ENCODE peak calls at places on chromosomes 1 and 21, in nine cellular contexts. E is iPS-NIHi11; N is brain pericyte; T is NCI-H524 treated with DMSO at 0.1 percent for 48 hours; K is Calu3; C is ACHN; J is stimulated activated CD8-positive, alpha-beta memory T cell treated with anti-CD3 and anti-CD28 coated beads, Interleukin-15, amount 100 ng/mL, for 1 hour; R is foreskin fibroblast; X is progenitor cell of endocrine pancreas. Q is an unnamed sample.

GRCh38 chr1:59638172-59638800 is 176.5 kb upstream of the HOOK1 start:
- DNase-seq in X (no peak), J (no peak), N (peak), C (no peak), R (peak), E (peak), T (no peak), K (peak), Q (no peak)

GRCh38 chr1:94258873-94259331 is 21.5 kb upstream of the ARHGAP29 start:
- DNase-seq in R (peak), N (peak), T (no peak), X (no peak), C (peak), J (no peak), E (no peak), K (peak), Q (peak)

GRCh38 chr1:81654147-81654546 is 146.6 kb upstream of the ADGRL2 start:
- DNase-seq in X (no peak), K (no peak), E (no peak), J (no peak), R (no peak), T (no peak), C (no peak), N (no peak), Q (no peak)

GRCh38 chr1:241608379-241609033 is 31.7 kb downstream of the CHML start:
- DNase-seq in E (no peak), C (peak), X (no peak), K (no peak), R (peak), N (no peak), T (no peak), J (no peak), Q (no peak)

GRCh38 chr1:50279622-50280320 is 143.5 kb downstream of the DMRTA2 start:
- DNase-seq in C (peak), T (peak), R (peak), N (no peak), X (peak), K (peak), E (peak), J (no peak), Q (peak)

GRCh38 chr1:217253351-217253750 is 377.5 kb downstream of the GPATCH2 start:
- DNase-seq in C (no peak), E (no peak), J (no peak), K (no peak), N (no peak), R (no peak), T (no peak), X (no peak), Q (no peak)

GRCh38 chr1:114310771-114311251 is 157.1 kb upstream of the SYT6 start:
- DNase-seq in N (no peak), C (peak), T (no peak), R (peak), K (no peak), X (no peak), E (no peak), J (no peak), Q (no peak)

GRCh38 chr1:38990401-38990745 is 703 bp upstream of the AKIRIN1 start:
- DNase-seq in T (no peak), X (no peak), R (peak), C (no peak), E (peak), K (no peak), N (no peak), J (no peak), Q (no peak)

GRCh38 chr1:171841931-171842723 is 829 bp downstream of the DNM3 start:
- DNase-seq in R (peak), K (peak), N (no peak), J (no peak), T (no peak), X (no peak), C (no peak), E (peak), Q (no peak)

GRCh38 chr1:203116048-203116810 is 11.3 kb upstream of the ADORA1 start:
- DNase-seq in C (no peak), J (no peak), T (peak), X (no peak), N (no peak), R (no peak), K (no peak), E (no peak), Q (no peak)

GRCh38 chr21:38954450-38955059 is 148.8 kb downstream of the ETS2 start:
- DNase-seq in T (no peak), N (no peak), X (no peak), J (no peak), E (no peak), C (no peak), R (no peak), K (no peak), Q (no peak)

GRCh38 chr1:43414634-43415223 is 25.0 kb downstream of the SZT2 start:
- DNase-seq in E (peak), J (peak), C (peak), K (peak), R (peak), N (no peak), T (no peak), X (peak), Q (peak)

GRCh38 chr1:184315254-184315653 is 71.6 kb upstream of the C1orf21 start:
- DNase-seq in X (no peak), C (no peak), R (peak), E (no peak), K (no peak), J (no peak), N (no peak), T (no peak), Q (no peak)

GRCh38 chr1:201719812-201720521 is 109.0 kb upstream of the IPO9 start:
- DNase-seq in R (peak), E (no peak), K (no peak), T (no peak), J (no peak), C (no peak), X (no peak), N (peak), Q (no peak)

GRCh38 chr1:95006681-95007080 is 66.1 kb downstream of the ALG14 start:
- DNase-seq in K (no peak), E (no peak), N (no peak), C (no peak), J (no peak), T (peak), R (peak), X (no peak), Q (no peak)

GRCh38 chr1:64194168-64195088 is 9.0 kb upstream of the UBE2U start:
- DNase-seq in R (no peak), X (no peak), C (no peak), T (no peak), J (no peak), E (no peak), N (no peak), K (no peak), Q (no peak)

GRCh38 chr1:37795340-37796110 is 1.9 kb downstream of the MANEAL start:
- DNase-seq in C (no peak), X (peak), T (no peak), J (no peak), N (no peak), E (peak), K (peak), R (peak), Q (no peak)

GRCh38 chr1:62539028-62539447 is 58.3 kb upstream of the ANGPTL3 start:
- DNase-seq in E (no peak), X (no peak), C (no peak), N (no peak), T (no peak), R (no peak), J (no peak), K (no peak), Q (no peak)

GRCh38 chr1:180080439-180080838 is 74.2 kb upstream of the QSOX1 start:
- DNase-seq in J (no peak), X (no peak), C (no peak), E (no peak), T (no peak), N (no peak), K (no peak), R (no peak), Q (peak)

GRCh38 chr21:22288885-22289509 is 1290.8 kb downstream of the NCAM2 start:
- DNase-seq in N (no peak), X (no peak), J (no peak), K (no peak), R (no peak), C (no peak), T (no peak), E (no peak), Q (no peak)

GRCh38 chr1:67534627-67535065 is 104.4 kb upstream of the SERBP1 start:
- DNase-seq in J (no peak), C (no peak), N (no peak), X (no peak), R (peak), K (no peak), T (no peak), E (no peak), Q (peak)

GRCh38 chr1:155128755-155129473 is 1.2 kb downstream of the EFNA1 start:
- DNase-seq in X (no peak), K (peak), N (no peak), R (no peak), E (no peak), J (no peak), C (peak), T (no peak), Q (peak)